ENCODE peak calls at places on chromosomes 2 and 18, in four cellular contexts. L is transverse colon; A is neural progenitor cell; C is CD4-positive, alpha-beta memory T cell. Z is an unnamed sample. For H3K36me3 and H3K9me3, the result is how much of the 10 kb centered on the place peaks cover.

GRCh38 chr2:237501892-237502513 is 15.0 kb downstream of the MLPH start:
- DNase-seq in L (no peak), A (no peak), C (no peak), Z (no peak)

GRCh38 chr2:231449503-231450054 is 14.7 kb downstream of the NCL start:
- DNase-seq in L (no peak), A (no peak), C (no peak), Z (no peak)

GRCh38 chr2:64645014-64645418 is 8.7 kb downstream of the SERTAD2 start:
- DNase-seq in L (peak), A (peak), C (no peak), Z (no peak)

GRCh38 chr2:207805566-207806226 is 36.0 kb upstream of the FZD5 start:
- DNase-seq in L (no peak), A (no peak), C (no peak), Z (no peak)

GRCh38 chr2:31384351-31384750 is 30.2 kb downstream of the XDH start:
- DNase-seq in L (no peak), A (no peak), C (no peak), Z (peak)

GRCh38 chr2:32135409-32135808 is 30.3 kb upstream of the SLC30A6 start:
- DNase-seq in L (peak), A (no peak), C (peak), Z (no peak)

GRCh38 chr2:16249269-16250055 is 309.1 kb downstream of the MYCN start:
- DNase-seq in L (no peak), A (no peak), C (no peak), Z (no peak)

GRCh38 chr2:241223211-241224067 is 35.0 kb downstream of the ANO7 start:
- DNase-seq in L (no peak), A (no peak), C (no peak), Z (no peak)

GRCh38 chr2:239608723-239609122 is 207.9 kb upstream of the HDAC4 start:
- DNase-seq in L (no peak), A (no peak), C (no peak), Z (no peak)

GRCh38 chr2:150046211-150046610 is 441.3 kb downstream of the RND3 start:
- DNase-seq in L (no peak), A (no peak), C (no peak), Z (no peak)

GRCh38 chr2:170597705-170598420 is 117.3 kb upstream of the SP5 start:
- DNase-seq in L (no peak), A (no peak), C (no peak), Z (no peak)

GRCh38 chr2:163210430-163210918 is 371.9 kb upstream of the KCNH7 start:
- DNase-seq in L (no peak), A (no peak), C (no peak), Z (no peak)

GRCh38 chr2:190940451-190940850 is 59.8 kb downstream of the GLS start:
- DNase-seq in L (no peak), A (no peak), C (no peak), Z (no peak)

GRCh38 chr18:45651269-45651668 is 36.0 kb downstream of the SLC14A2 start:
- DNase-seq in L (no peak), A (no peak), C (no peak), Z (no peak)

GRCh38 chr2:42342061-42342794 is 18.8 kb downstream of the COX7A2L start:
- DNase-seq in L (no peak), A (no peak), C (no peak), Z (no peak)

GRCh38 chr18:74806700-74807416 is 209.2 kb downstream of the ZNF407 start:
- DNase-seq in L (no peak), A (no peak), C (no peak), Z (no peak)

GRCh38 chr2:234963785-234964615 is 12.2 kb downstream of the SH3BP4 start:
- DNase-seq in L (no peak), A (no peak), C (no peak), Z (no peak)

GRCh38 chr2:127703282-127703681 is 2.0 kb downstream of the SFT2D3 start:
- DNase-seq in L (no peak), A (no peak), C (no peak), Z (no peak)
- H3K36me3 ChIP-seq in L (under half), A (under half), C (under half), Z (under half)

DNA sequence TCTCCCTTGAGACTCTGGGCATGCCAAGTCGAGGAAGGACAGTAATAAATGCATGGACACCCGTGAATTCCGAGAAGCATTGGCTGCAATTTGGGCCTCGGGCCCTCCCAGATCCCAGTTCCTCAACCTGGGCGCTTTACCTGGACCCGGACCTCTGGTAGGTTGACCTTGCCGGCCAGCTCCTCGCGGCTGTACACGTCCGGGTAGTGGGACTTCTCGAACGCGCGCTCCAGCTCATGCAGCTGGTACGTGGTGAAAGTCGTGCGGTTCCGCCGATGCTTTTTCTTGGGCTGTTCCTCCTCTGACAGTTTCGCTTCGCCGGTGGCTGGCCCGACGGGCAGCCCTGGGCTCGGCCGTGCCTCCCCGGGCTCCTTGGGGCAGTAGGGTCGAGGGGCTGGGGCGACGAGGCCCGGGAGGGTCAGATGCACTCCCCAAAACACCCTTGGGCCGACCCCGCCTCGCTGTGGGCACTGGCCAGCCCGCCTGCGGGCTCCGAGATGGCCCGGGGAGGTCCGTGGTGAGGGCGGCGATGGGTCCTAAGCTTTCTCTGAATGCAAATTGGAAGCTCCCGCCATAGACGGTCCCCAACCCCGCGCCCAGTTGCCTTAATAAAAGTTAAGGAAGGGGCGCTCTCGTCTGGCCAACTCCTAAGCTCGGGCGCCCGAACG is 899 bp downstream of the RAX start:
- DNase-seq in L (no peak), A (peak), C (no peak), Z (no peak)
- H3K9me3 ChIP-seq in L (under half), A (under half), C (under half), Z (under half)

GRCh38 chr2:19806131-19806530 is 95.7 kb downstream of the TTC32 start:
- DNase-seq in L (no peak), A (no peak), C (no peak), Z (no peak)
- H3K36me3 ChIP-seq in L (under half), A (under half), C (under half), Z (under half)

DNA sequence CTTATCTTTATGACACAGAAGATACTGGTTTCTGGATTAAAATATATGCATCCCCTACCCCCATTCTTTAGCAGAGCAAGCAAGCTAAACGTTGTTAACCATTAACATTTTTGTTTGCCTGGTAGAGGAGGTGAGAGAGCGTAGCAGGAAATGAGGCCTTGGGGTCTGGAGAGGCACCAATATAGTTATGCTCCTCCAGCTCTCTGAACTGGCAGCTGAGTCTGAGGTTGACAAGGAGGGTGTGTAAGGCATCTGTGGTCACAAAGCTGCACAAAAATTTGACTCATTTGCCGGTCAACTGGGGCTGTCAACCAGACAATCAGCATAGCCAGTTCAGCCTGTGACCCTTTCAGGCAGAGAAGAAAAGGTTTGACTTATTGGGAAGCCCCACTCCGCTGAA is 647.5 kb upstream of the SETBP1 start:
- DNase-seq in L (no peak), A (peak), C (no peak), Z (no peak)
- H3K9me3 ChIP-seq in L (under half), A (under half), C (under half), Z (under half)

GRCh38 chr2:222938327-222938726 is 77.5 kb downstream of the ACSL3 start:
- DNase-seq in L (no peak), A (no peak), C (no peak), Z (no peak)

GRCh38 chr2:222933458-222933857 is 72.6 kb downstream of the ACSL3 start:
- DNase-seq in L (no peak), A (no peak), C (no peak), Z (no peak)

GRCh38 chr2:222939208-222939846 is 78.5 kb downstream of the ACSL3 start:
- DNase-seq in L (peak), A (peak), C (peak), Z (no peak)

GRCh38 chr2:222935688-222936298 is 75.0 kb downstream of the ACSL3 start:
- DNase-seq in L (no peak), A (no peak), C (no peak), Z (no peak)

DNA sequence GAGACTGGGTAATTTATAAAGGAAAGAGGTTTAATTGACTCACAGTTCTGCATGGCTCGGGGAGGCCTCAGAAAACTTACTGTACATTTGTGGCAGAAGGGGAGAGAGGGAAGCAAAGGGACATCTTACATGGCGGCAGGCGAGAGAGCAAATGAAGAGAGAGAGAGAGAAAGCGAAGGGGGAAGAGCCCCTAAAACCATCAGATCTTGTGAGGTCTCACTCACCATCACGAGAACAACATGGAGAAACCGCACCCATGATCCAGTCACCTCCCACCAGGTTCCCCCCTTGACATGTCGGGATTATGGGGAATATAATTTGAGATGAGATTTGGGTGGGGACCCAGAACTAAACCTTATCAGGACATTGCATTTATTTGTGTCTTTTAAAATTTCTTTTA is 75.9 kb downstream of the ACSL3 start:
- DNase-seq in L (no peak), A (no peak), C (no peak), Z (no peak)
- H3K36me3 ChIP-seq in L (under half), A (under half), C (under half), Z (under half)

DNA sequence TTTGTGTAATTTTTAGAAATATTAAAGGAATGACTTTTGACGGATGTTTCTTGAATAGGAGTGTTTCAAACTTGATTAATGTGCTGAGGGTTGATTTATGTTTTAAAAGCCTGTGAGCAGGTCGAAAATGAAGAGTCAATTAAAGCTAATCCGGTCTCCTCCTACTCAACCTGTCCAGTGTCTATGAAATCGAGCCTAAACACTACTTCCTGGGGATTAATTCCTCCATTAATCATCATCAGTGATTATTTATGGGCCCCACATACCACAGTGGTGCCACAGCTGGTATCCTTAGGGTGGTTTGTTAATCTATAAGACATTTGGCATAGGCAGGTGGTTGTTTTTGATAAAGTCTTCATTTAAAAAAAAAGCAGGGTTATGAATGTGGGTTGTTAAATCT is 308.8 kb downstream of the AKAIN1 start:
- DNase-seq in L (no peak), A (no peak), C (no peak), Z (no peak)
- H3K9me3 ChIP-seq in L (under half), A (under half), C (under half), Z (under half)

Z was measured in lung.